ENCODE peak calls at places on chromosomes 11 and 22, in six cellular contexts. J is CD4-positive, alpha-beta memory T cell; N is foreskin keratinocyte; D is lung microvascular endothelial cell; Y is activated T-cell treated with anti-CD3 and anti-CD28 coated beads, Interleukin-2, amount 50 U/mL, for 72 hours; W is NCI-H187. I is an unnamed sample.

GRCh38 chr11:4125141-4125540 is 30.5 kb downstream of the RRM1 start:
- DNase-seq in J (no peak), D (no peak), W (no peak), Y (no peak), N (peak), I (no peak)

GRCh38 chr11:83118814-83119213 is 38.1 kb upstream of the PCF11 start:
- DNase-seq in Y (no peak), W (no peak), J (no peak), D (no peak), N (no peak), I (no peak)

GRCh38 chr11:30406978-30407762 is 84.3 kb downstream of the ARL14EP start:
- DNase-seq in D (no peak), Y (no peak), N (no peak), W (no peak), J (no peak), I (peak)

GRCh38 chr22:28855355-28856094 is 27.8 kb upstream of the ZNRF3 start:
- DNase-seq in J (peak), Y (peak), N (peak), W (peak), D (peak), I (peak)

GRCh38 chr22:19292262-19293230 is 1.0 kb upstream of the CLTCL1 start:
- DNase-seq in N (peak), J (no peak), D (no peak), Y (no peak), W (no peak), I (peak)

GRCh38 chr22:32177221-32177765 is 18.2 kb upstream of the C22orf42 start:
- DNase-seq in N (no peak), D (no peak), W (no peak), J (no peak), Y (no peak), I (no peak)

GRCh38 chr11:108534274-108534882 is 36.2 kb upstream of the POGLUT3 start:
- DNase-seq in N (no peak), D (no peak), J (no peak), Y (no peak), W (no peak), I (no peak)

GRCh38 chr22:22196018-22196533 is 48.5 kb upstream of the VPREB1 start:
- DNase-seq in J (no peak), N (no peak), W (no peak), D (no peak), Y (no peak), I (no peak)

GRCh38 chr11:129247129-129247528 is 55.0 kb upstream of the ARHGAP32 start:
- DNase-seq in W (no peak), N (peak), Y (no peak), D (no peak), J (peak), I (no peak)

GRCh38 chr11:61061081-61061826 is 41.0 kb upstream of the CD5 start:
- DNase-seq in D (peak), Y (peak), J (peak), W (no peak), N (peak), I (no peak)

GRCh38 chr22:30212363-30212995 is 34.1 kb downstream of the LIF start:
- DNase-seq in W (no peak), N (peak), J (no peak), Y (no peak), D (peak), I (no peak)

GRCh38 chr11:47375020-47375419 is 3.3 kb downstream of the SPI1 start:
- DNase-seq in J (no peak), Y (no peak), W (no peak), D (no peak), N (no peak), I (no peak)

GRCh38 chr22:26134654-26135330 is 34.5 kb upstream of the SEZ6L start:
- DNase-seq in Y (peak), J (no peak), D (no peak), N (no peak), W (no peak), I (no peak)

GRCh38 chr11:84719935-84720577 is 907.1 kb downstream of the DLG2 start:
- DNase-seq in W (no peak), Y (no peak), D (no peak), N (no peak), J (no peak), I (peak)

GRCh38 chr22:41998361-41999261 is at the start of gene WBP2NL:
- DNase-seq in N (peak), J (peak), Y (peak), D (peak), W (peak), I (peak)

GRCh38 chr11:63179446-63180068 is 35.5 kb upstream of the SLC22A24 start:
- DNase-seq in Y (no peak), N (no peak), D (no peak), J (no peak), W (no peak), I (no peak)

GRCh38 chr22:50206599-50206998 is 5.8 kb downstream of the SELENOO start:
- DNase-seq in N (no peak), D (peak), W (no peak), Y (no peak), J (no peak), I (no peak)

GRCh38 chr22:38298312-38299000 is 18.8 kb downstream of the CSNK1E start:
- DNase-seq in N (peak), D (no peak), Y (peak), J (peak), W (no peak), I (no peak)

GRCh38 chr22:31212783-31213626 is 907 bp downstream of the LIMK2 start:
- DNase-seq in D (no peak), N (no peak), Y (no peak), J (no peak), W (no peak), I (no peak)

GRCh38 chr22:25404923-25405853 is 159.3 kb upstream of the GRK3 start:
- DNase-seq in W (no peak), N (no peak), J (peak), D (peak), Y (peak), I (peak)

GRCh38 chr11:4665424-4665823 is 21.6 kb downstream of the OR51E1 start:
- DNase-seq in W (no peak), N (no peak), J (no peak), D (no peak), Y (no peak), I (no peak)

GRCh38 chr22:25452116-25452700 is 112.3 kb upstream of the GRK3 start:
- DNase-seq in J (no peak), D (no peak), W (no peak), Y (no peak), N (no peak), I (no peak)

GRCh38 chr22:45828836-45829235 is 148.1 kb downstream of the WNT7B start:
- DNase-seq in D (no peak), Y (no peak), J (no peak), N (no peak), W (no peak), I (no peak)

GRCh38 chr11:67274768-67275605 is 8.7 kb downstream of the GRK2 start:
- DNase-seq in Y (no peak), J (no peak), N (no peak), W (no peak), D (peak), I (no peak)

GRCh38 chr22:29626497-29627195 is 23.2 kb downstream of the NF2 start:
- DNase-seq in J (no peak), W (no peak), N (peak), D (no peak), Y (no peak), I (no peak)

GRCh38 chr11:121459413-121460041 is 6.8 kb upstream of the SORL1-AS1 start:
- DNase-seq in J (peak), W (peak), N (no peak), D (no peak), Y (peak), I (no peak)

GRCh38 chr22:30380011-30380410 is 7.2 kb downstream of the RNF215 start:
- DNase-seq in D (no peak), W (no peak), J (no peak), Y (no peak), N (no peak), I (no peak)

GRCh38 chr11:63919267-63920125 is 2.5 kb upstream of the RCOR2 start:
- DNase-seq in Y (no peak), J (no peak), W (no peak), N (no peak), D (no peak), I (no peak)